ENCODE peak calls at places on chromosomes 5 and 9, in four cellular contexts. L is K562, M is H1, D is SK-N-SH. B is an unnamed sample.

GRCh38 chr9:88476491-88477271 is 58.3 kb upstream of the NXNL2 start:
- DNase-seq in M (no peak), D (no peak), L (no peak), B (no peak)

GRCh38 chr9:16046713-16047112 is 493.9 kb downstream of the CCDC171 start:
- DNase-seq in M (no peak), D (no peak), L (no peak), B (no peak)

GRCh38 chr5:83549681-83550080 is 78.1 kb downstream of the VCAN start:
- DNase-seq in D (no peak), M (no peak), L (no peak), B (no peak)

GRCh38 chr5:69048233-69048632 is 45.6 kb upstream of the SLC30A5 start:
- DNase-seq in L (no peak), M (no peak), D (peak), B (no peak)

GRCh38 chr9:95075700-95076099 is 241.8 kb downstream of the FANCC start:
- DNase-seq in M (no peak), L (no peak), D (no peak), B (no peak)

GRCh38 chr9:30944233-30944585 is 1440.2 kb upstream of the ACO1 start:
- DNase-seq in L (no peak), M (no peak), D (no peak), B (no peak)

GRCh38 chr5:26700759-26701384 is 337.5 kb downstream of the CDH9 start:
- DNase-seq in M (peak), L (peak), D (peak), B (peak)

GRCh38 chr9:120343416-120343815 is 236.6 kb downstream of the CDK5RAP2 start:
- DNase-seq in D (no peak), M (no peak), L (no peak), B (no peak)

GRCh38 chr9:129777769-129778130 is 24.9 kb upstream of the PTGES start:
- DNase-seq in D (no peak), M (no peak), L (peak), B (no peak)

GRCh38 chr9:129989740-129990139 is 53.2 kb downstream of the FNBP1 start:
- DNase-seq in M (no peak), L (no peak), D (no peak), B (no peak)

GRCh38 chr9:89274838-89275237 is 36.2 kb upstream of the CKS2 start:
- DNase-seq in M (no peak), L (no peak), D (no peak), B (no peak)

GRCh38 chr5:149475777-149476176 is 75.5 kb downstream of the CSNK1A1 start:
- DNase-seq in D (no peak), L (no peak), M (no peak), B (no peak)

GRCh38 chr9:84493284-84493947 is 152.9 kb upstream of the SLC28A3 start:
- DNase-seq in L (no peak), D (no peak), M (peak), B (peak)

GRCh38 chr9:93702261-93702660 is 125.9 kb downstream of the PHF2 start:
- DNase-seq in M (no peak), D (no peak), L (no peak), B (no peak)
- TF ChIP-seq TEAD4 in M (no peak), D (no peak), L (no peak), B (no peak)

DNA sequence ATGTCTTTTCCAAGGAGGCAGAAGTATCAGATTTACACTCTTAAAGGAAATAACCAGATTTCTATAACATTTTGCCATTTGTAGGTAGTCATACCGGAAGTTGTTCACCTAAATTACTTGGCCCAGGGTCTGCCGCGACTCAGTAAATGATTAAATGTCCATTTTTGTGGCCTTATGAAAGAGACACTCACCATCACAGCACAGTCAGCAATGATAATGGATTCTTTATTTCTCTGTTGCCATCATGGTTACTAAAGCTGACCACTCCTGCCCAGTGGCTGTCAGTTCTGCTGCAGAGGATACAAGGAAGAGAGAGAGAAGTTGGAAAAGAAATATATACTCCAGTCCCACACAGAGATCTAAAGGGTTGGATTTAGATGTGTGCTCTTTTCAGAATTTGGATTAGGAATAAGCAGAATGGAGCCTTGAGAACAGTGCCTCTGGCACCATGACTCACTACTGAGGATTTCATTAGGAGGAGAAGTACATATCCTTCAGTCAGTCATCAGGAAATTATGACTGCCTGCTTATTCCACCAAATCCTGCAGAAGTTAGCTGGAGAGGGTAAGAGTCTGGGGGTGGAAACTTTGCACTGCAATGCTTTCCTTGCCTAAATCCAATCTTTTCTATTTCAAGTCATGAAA is 72.7 kb upstream of the EFNA5 start:
- DNase-seq in D (no peak), L (no peak), M (no peak), B (no peak)
- TF ChIP-seq TEAD4 in D (no peak), L (no peak), M (no peak), B (no peak)

DNA sequence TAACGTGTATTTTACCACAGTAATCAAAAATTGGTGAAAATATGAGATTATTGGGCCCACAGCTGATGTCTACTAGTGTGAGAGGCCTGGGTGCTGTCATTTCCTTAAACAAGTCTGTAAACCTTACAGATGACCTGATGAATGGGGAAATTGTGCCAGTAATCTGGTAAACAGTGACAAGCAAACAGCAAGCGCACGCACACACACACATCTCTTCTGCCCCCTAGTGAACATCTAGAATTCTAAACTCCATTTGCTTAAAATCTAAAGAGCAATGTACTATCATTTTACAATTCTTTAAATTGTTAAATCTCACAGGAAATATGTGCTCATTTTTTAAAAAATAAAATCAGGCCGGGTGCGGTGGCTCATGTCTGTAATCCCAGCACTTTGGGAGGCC is 7.5 kb upstream of the RAPGEF1 start:
- DNase-seq in M (no peak), D (peak), L (no peak), B (no peak)
- TF ChIP-seq TEAD4 in M (no peak), D (no peak), L (no peak), B (no peak)

GRCh38 chr5:180209137-180209581 is at the start of gene RASGEF1C:
- DNase-seq in M (peak), L (peak), D (peak), B (peak)
- TF ChIP-seq TEAD4 in M (no peak), L (no peak), D (no peak), B (no peak)

DNA sequence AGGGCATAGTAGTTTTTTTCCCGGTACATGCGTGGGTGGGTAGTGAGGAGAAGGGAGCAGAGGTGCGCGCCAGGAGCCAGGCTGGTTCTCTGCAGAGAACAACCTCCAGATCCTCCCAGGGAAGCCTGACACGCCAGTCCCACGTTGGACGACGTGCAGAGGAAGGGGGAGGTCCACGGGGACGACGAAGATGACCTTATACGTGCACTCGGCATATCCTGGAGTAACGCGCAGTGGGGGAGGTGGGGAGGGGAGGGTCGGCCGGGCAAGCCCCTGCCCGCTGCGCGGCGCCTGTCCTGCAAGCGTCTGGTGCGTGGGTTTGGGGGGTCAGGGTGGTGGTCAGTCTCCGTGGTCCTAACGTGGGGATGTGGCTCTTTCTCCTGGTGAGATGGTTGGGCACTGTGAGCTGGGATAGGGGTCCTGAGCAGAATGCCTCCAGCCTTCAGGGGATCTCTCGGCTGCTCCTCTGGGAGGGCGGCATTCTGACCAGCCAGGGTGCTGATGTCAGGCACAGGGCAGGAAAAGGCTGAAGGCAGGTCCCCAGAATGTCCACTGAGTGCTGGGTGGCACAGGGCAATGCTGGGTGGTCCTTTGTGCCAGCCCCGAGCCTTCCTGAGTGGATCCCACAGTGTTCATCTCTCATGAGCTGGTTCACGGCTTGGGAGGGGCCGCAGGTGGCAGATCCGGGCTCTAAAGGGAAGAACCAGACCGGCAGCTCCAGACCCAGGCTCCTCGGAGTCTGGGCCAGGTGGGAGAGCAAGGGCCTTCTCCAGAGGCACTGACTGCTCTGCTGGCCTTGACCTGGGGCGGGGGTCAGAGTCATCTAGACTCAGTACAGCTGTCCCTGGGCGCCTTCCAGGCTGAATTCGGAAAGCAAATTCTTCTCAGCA is 10.5 kb upstream of the SCGB3A1 start:
- DNase-seq in M (no peak), D (peak), L (no peak), B (peak)
- TF ChIP-seq TEAD4 in M (no peak), D (no peak), L (no peak), B (no peak)

GRCh38 chr5:132265336-132266030 is 8.0 kb downstream of the PDLIM4 start:
- DNase-seq in M (no peak), D (peak), L (no peak), B (no peak)
- TF ChIP-seq TEAD4 in M (no peak), D (peak), L (no peak), B (no peak)

DNA sequence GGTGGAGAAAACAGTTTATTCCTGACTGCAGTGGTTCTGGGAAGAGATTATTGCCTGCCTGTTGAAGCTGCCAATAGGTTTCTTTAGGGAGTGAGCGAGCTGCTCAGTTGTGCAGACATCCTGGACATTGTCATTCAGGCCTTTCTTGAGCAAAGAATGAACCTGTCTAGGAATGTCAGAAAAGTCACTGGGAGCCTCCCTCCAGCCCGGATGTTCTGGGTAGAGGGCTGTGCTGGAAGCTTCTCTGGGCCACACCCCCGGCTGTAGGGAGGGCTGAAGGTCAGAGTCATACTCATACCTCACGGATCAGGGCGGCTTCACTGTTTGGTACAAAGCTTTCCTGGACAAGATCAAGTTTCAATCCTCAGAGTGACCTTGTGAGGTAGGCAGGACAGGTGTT is 33.4 kb upstream of the TBC1D2 start:
- DNase-seq in D (no peak), L (peak), M (no peak), B (no peak)
- TF ChIP-seq TEAD4 in D (no peak), L (no peak), M (no peak), B (no peak)

DNA sequence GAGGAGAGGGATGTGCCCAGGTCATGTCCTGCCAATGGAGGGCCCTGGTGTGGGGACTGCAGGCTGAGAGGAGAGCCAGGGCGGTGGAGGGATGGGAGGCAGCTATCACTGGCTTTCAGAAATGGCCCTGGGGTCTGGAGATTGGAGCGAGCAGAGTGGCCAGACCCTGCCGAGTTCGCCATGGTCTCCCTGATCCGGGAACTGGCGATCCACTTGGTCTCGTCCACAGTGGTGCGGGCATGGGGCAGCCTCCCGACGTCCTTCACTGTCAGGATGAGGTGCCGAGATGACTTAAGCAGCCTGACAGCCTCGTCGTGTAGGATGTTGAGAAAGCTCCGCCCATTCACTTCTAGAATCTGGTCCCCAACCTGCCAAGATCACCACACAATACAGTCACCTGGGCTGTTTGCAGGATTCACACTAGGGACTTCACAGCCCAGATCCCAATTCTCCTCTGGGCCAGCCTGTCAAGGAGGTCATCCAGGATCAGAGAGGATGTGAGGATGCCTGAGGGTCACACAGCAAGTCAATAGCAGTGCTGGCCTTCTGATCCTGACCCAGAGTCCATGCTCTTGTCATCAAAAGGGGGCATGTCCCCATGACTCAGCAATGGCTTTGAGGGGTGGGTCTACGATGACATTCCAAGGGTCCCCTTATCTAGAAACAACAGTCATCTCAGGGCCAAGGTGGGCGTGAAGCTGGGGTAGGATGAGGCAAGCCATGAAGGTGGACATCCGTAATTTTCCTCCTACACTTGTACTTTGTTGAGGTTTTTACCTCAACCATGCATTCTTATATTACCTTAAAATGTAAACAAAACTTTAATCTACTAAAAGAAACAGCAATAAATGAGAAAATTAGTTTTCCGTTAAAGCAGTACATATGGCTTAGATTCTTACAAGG is 38.5 kb upstream of the AKNA start:
- DNase-seq in L (peak), D (no peak), M (no peak), B (no peak)
- TF ChIP-seq TEAD4 in L (no peak), D (no peak), M (no peak), B (no peak)

GRCh38 chr5:94793816-94794198 is 175.3 kb downstream of the SLF1 start:
- DNase-seq in L (no peak), M (no peak), D (no peak), B (no peak)

GRCh38 chr5:94791787-94792186 is 173.3 kb downstream of the SLF1 start:
- DNase-seq in M (no peak), L (no peak), D (no peak), B (no peak)

GRCh38 chr5:94788527-94788926 is 170.1 kb downstream of the SLF1 start:
- DNase-seq in M (no peak), D (no peak), L (no peak), B (no peak)

GRCh38 chr5:94793113-94793815 is 174.8 kb downstream of the SLF1 start:
- DNase-seq in L (no peak), D (no peak), M (no peak), B (no peak)
- TF ChIP-seq TEAD4 in L (no peak), D (no peak), M (no peak), B (no peak)

B was measured in WTC11.